ENCODE peak calls at places on chromosomes 4 and X, in ten cellular contexts. U is WTC11; C is MCF 10A; Y is kidney; P is coronary artery; F is colonic mucosa; Q is neural crest cell; H is HFFc6; T is CD4-positive, alpha-beta T cell; A is cardiac muscle cell. X is an unnamed sample.

GRCh38 chr4:141131738-141132688 is 1.3 kb downstream of the RNF150 start:
- DNase-seq in U (peak), C (no peak), Y (peak), P (no peak), F (peak), Q (peak), H (no peak), T (no peak), A (peak), X (no peak)

GRCh38 chr4:77697860-77698599 is 92.4 kb downstream of the CXCL13 start:
- DNase-seq in U (peak), C (peak), Y (peak), P (no peak), F (peak), Q (no peak), H (peak), T (no peak), A (peak), X (no peak)

GRCh38 chr4:138439143-138439581 is 197.0 kb upstream of the SLC7A11 start:
- DNase-seq in U (no peak), C (no peak), Y (no peak), P (no peak), F (no peak), Q (no peak), H (no peak), T (no peak), A (no peak), X (no peak)

GRCh38 chr4:182819751-182820150 is 97.4 kb downstream of the DCTD start:
- DNase-seq in U (no peak), C (no peak), Y (no peak), P (peak), F (no peak), Q (no peak), H (no peak), T (no peak), A (no peak), X (no peak)

GRCh38 chr4:176259330-176260090 is 9.5 kb downstream of the ASB5 start:
- DNase-seq in U (no peak), C (peak), Y (no peak), P (no peak), F (no peak), Q (no peak), H (peak), T (no peak), A (no peak), X (no peak)

GRCh38 chrX:40727599-40728252 is 7.6 kb downstream of the MED14 start:
- DNase-seq in U (no peak), C (no peak), Y (no peak), P (no peak), F (no peak), Q (no peak), H (no peak), T (no peak), A (no peak), X (no peak)

GRCh38 chr4:89482248-89482647 is 174.6 kb upstream of the GPRIN3 start:
- DNase-seq in U (peak), C (peak), Y (no peak), P (no peak), F (no peak), Q (no peak), H (peak), T (no peak), A (peak), X (no peak)

GRCh38 chr4:172962564-172963353 is 205.9 kb upstream of the GALNT7 start:
- DNase-seq in U (no peak), C (peak), Y (no peak), P (no peak), F (peak), Q (no peak), H (peak), T (no peak), A (no peak), X (no peak)

GRCh38 chrX:110310896-110311295 is 7.0 kb downstream of the AMMECR1 start:
- DNase-seq in U (no peak), C (peak), Y (no peak), P (no peak), F (no peak), Q (no peak), H (no peak), T (no peak), A (no peak), X (no peak)

DNA sequence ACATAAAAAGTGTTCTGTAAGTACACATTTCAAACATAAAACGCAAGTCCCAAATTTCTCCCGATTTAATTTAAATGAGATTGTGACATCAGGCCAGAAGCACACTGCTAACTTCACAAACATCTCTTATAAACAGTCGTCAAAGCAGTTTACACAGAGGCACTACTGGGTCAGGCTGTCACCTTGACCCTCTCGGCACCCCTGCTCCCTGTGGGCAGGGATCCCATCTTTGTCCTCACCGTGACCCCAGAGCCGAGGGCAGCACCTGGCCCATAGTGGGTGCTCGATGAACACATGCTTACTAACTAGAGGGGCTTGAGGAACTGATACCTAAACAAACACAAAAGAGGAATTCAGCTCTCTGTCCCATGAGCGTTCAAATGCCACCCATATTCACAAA is 22.2 kb downstream of the QDPR start:
- DNase-seq in U (no peak), C (no peak), Y (no peak), P (no peak), F (no peak), Q (no peak), H (no peak), T (no peak), A (no peak), X (no peak)
- TF ChIP-seq CTCF in U (no peak), C (no peak), Y (no peak), P (no peak), F (no peak), Q (no peak), H (no peak), T (no peak), A (no peak), X (no peak)

GRCh38 chr4:51884055-51884454 is 41.1 kb downstream of the DCUN1D4 start:
- DNase-seq in U (no peak), C (no peak), Y (no peak), P (no peak), F (no peak), Q (no peak), H (no peak), T (no peak), A (no peak), X (no peak)

GRCh38 chr4:51890760-51891159 is 47.8 kb downstream of the DCUN1D4 start:
- DNase-seq in U (no peak), C (no peak), Y (no peak), P (no peak), F (no peak), Q (no peak), H (no peak), T (no peak), A (no peak), X (no peak)

GRCh38 chr4:51884606-51885005 is 41.7 kb downstream of the DCUN1D4 start:
- DNase-seq in U (no peak), C (no peak), Y (no peak), P (no peak), F (no peak), Q (no peak), H (no peak), T (no peak), A (no peak), X (no peak)

GRCh38 chr4:51880016-51880915 is 37.3 kb downstream of the DCUN1D4 start:
- DNase-seq in U (no peak), C (no peak), Y (no peak), P (no peak), F (no peak), Q (no peak), H (no peak), T (no peak), A (no peak), X (no peak)

DNA sequence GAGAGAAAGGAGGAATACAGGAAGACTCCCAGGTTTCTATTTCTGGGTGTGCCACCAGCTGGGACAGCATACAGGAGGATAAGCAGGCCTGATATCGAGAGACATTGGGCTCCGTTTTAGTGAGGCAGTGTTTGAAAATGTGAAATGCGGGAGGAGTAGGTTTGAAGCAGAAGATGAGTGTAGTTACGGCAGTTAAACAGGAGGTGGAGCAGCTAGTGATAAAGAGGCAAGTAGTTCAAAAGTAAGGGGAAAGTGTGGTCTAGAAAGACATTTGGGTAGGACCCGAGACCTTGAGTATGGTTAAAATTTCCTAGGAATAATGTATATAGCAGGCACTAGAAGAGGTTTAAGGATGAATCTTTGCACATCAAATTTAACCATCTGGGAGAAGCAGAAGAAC is 42.4 kb downstream of the DCUN1D4 start:
- DNase-seq in U (no peak), C (peak), Y (no peak), P (no peak), F (no peak), Q (no peak), H (no peak), T (no peak), A (peak), X (no peak)
- TF ChIP-seq CTCF in U (no peak), C (peak), Y (peak), P (peak), F (peak), Q (peak), H (peak), T (no peak), A (peak), X (no peak)

DNA sequence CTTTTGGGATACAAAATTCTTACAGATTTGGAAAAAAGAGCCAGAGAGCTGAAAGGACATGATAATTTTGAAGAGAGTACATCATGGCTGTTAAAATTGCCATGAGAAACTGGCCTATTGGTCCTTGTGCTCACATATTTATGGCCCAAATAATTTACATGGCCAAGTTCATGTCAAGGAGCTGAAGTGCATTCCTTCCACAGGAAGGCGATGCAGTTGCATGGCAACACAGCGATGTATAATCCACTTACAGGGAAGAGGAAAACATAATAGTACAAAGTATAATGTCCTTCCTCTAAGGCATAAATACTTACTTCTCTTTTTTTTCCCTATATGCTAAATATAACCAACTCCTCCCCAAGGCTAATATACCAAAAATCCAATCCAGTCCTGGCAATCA is 914.5 kb upstream of the AGA start:
- DNase-seq in U (peak), C (no peak), Y (no peak), P (no peak), F (no peak), Q (no peak), H (no peak), T (no peak), A (peak), X (no peak)
- TF ChIP-seq CTCF in U (no peak), C (no peak), Y (no peak), P (no peak), F (no peak), Q (no peak), H (no peak), T (no peak), A (no peak), X (no peak)

GRCh38 chrX:53452812-53453211 is 18.6 kb upstream of the HSD17B10 start:
- DNase-seq in U (no peak), C (no peak), Y (no peak), P (no peak), F (no peak), Q (no peak), H (no peak), T (no peak), A (no peak), X (no peak)

GRCh38 chrX:53456254-53456653 is 22.1 kb upstream of the HSD17B10 start:
- DNase-seq in U (no peak), C (no peak), Y (no peak), P (no peak), F (no peak), Q (no peak), H (peak), T (no peak), A (no peak), X (no peak)

GRCh38 chrX:53458082-53458481 is 23.9 kb upstream of the HSD17B10 start:
- DNase-seq in U (no peak), C (no peak), Y (no peak), P (no peak), F (no peak), Q (no peak), H (peak), T (no peak), A (no peak), X (no peak)
- TF ChIP-seq CTCF in U (no peak), C (no peak), Y (no peak), P (no peak), F (no peak), Q (no peak), H (peak), T (no peak), A (peak), X (no peak)

GRCh38 chr4:157127571-157127970 is 51.6 kb downstream of the GLRB start:
- DNase-seq in U (no peak), C (no peak), Y (no peak), P (no peak), F (no peak), Q (no peak), H (no peak), T (no peak), A (no peak), X (no peak)

DNA sequence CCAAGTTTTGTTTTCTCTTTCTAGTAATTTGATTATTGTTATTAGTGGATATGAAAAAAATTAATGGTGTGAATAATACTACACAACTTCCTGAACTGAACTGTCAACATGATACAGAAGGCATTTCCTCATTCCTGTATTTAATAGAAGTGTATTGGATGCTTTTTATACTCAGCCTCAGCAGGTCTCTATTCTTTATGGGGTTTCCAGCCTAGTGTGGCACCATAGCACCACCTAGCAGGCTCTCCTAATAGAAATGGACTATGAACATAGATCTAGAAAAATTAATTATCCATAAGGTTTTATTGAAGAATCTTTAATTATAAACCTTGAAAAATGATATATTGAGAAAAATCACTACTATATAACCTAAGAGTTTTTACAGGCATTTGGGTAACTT is 52.4 kb downstream of the GLRB start:
- DNase-seq in U (no peak), C (peak), Y (no peak), P (no peak), F (no peak), Q (no peak), H (peak), T (no peak), A (peak), X (no peak)
- TF ChIP-seq CTCF in U (no peak), C (peak), Y (no peak), P (no peak), F (no peak), Q (no peak), H (peak), T (no peak), A (peak), X (no peak)

X was measured in omental fat pad.